ENCODE peak calls at places on chromosomes 3 and 15, in five cellular contexts. A is AG08395, H is upper lobe of right lung, W is Caki2, J is posterior cingulate gyrus. M is an unnamed sample.

GRCh38 chr3:70561796-70562195 is 249.4 kb upstream of the MDFIC2 start:
- DNase-seq in A (no peak), J (no peak), W (no peak), H (no peak), M (no peak)

GRCh38 chr3:130759692-130760338 is 13.2 kb upstream of the PIK3R4 start:
- DNase-seq in J (peak; percentile 29), H (no peak), W (peak; percentile 24), A (peak; percentile 68), M (peak; percentile 67)

GRCh38 chr15:71282086-71282485 is 166.8 kb downstream of the THSD4 start:
- DNase-seq in H (no peak), W (no peak), J (no peak), A (peak; percentile 68), M (no peak)

GRCh38 chr15:93166675-93167074 is 77.7 kb upstream of the RGMA start:
- DNase-seq in H (no peak), J (no peak), W (no peak), A (no peak), M (no peak)

GRCh38 chr3:111846717-111847116 is 12.3 kb upstream of the PHLDB2 start:
- DNase-seq in J (no peak), H (no peak), A (peak; percentile 75), W (peak; percentile 2), M (no peak)

GRCh38 chr3:58487140-58487886 is 4.6 kb upstream of the KCTD6 start:
- DNase-seq in W (peak; percentile 60), J (peak; percentile 53), A (peak; percentile 73), H (no peak), M (no peak)

GRCh38 chr15:28992996-28993719 is 107.4 kb downstream of the APBA2 start:
- DNase-seq in H (peak; percentile 25), A (no peak), J (no peak), W (no peak), M (no peak)

GRCh38 chr3:191197761-191198160 is 1.3 kb upstream of the OSTN start:
- DNase-seq in J (no peak), H (no peak), A (no peak), W (no peak), M (no peak)

GRCh38 chr3:126347543-126348161 is 9.6 kb downstream of the KLF15 start:
- DNase-seq in A (no peak), J (peak; percentile 13), H (peak; percentile 49), W (no peak), M (no peak)

GRCh38 chr3:52890735-52891134 is 6.6 kb downstream of the STIMATE start:
- DNase-seq in J (no peak), A (no peak), W (no peak), H (no peak), M (no peak)

GRCh38 chr3:134312072-134312872 is 61.6 kb upstream of the RYK start:
- DNase-seq in H (peak; percentile 83), W (peak; percentile 77), J (no peak), A (no peak), M (peak; percentile 41)

GRCh38 chr15:51184637-51185036 is 89.9 kb upstream of the TNFAIP8L3 start:
- DNase-seq in A (no peak), H (no peak), J (no peak), W (no peak), M (no peak)

GRCh38 chr15:69653846-69654245 is 201.2 kb downstream of the RPLP1 start:
- DNase-seq in H (no peak), W (no peak), J (no peak), A (no peak), M (no peak)

GRCh38 chr3:169199283-169199682 is 464.2 kb downstream of the MECOM start:
- DNase-seq in H (no peak), J (no peak), W (no peak), A (no peak), M (no peak)

GRCh38 chr3:104903064-104903463 is 463.6 kb upstream of the ALCAM start:
- DNase-seq in A (no peak), H (no peak), J (no peak), W (no peak), M (no peak)

GRCh38 chr15:63698731-63699130 is 101.5 kb downstream of the FBXL22 start:
- DNase-seq in H (no peak), A (no peak), W (no peak), J (no peak), M (no peak)

GRCh38 chr3:123042413-123042812 is 14.8 kb upstream of the SEMA5B start:
- DNase-seq in H (no peak), W (no peak), A (no peak), J (no peak), M (no peak)

GRCh38 chr3:138314751-138315150 is 14.9 kb downstream of the NME9 start:
- DNase-seq in J (no peak), A (no peak), H (no peak), W (no peak), M (no peak)